ENCODE peak calls at places on chromosomes 12 and 14, in seven cellular contexts. G, S, T, D, X, W and Z are unnamed samples.

GRCh38 chr12:105358789-105359188 is 28.3 kb downstream of the C12orf75 start:
- DNase-seq in G (no peak), S (no peak), T (no peak), D (no peak), X (no peak), W (no peak), Z (no peak)

GRCh38 chr14:22177870-22178269 is 411.2 kb downstream of the DAD1 start:
- DNase-seq in G (no peak), S (no peak), T (no peak), D (no peak), X (no peak), W (peak), Z (no peak)

GRCh38 chr14:89283327-89284060 is 133.5 kb downstream of the FOXN3 start:
- DNase-seq in G (no peak), S (no peak), T (no peak), D (no peak), X (no peak), W (no peak), Z (no peak)

GRCh38 chr14:37493606-37494005 is 101.4 kb downstream of the FOXA1 start:
- DNase-seq in G (no peak), S (no peak), T (no peak), D (no peak), X (no peak), W (peak), Z (no peak)

GRCh38 chr12:49673446-49674317 is 33.5 kb downstream of the FMNL3 start:
- DNase-seq in G (peak), S (peak), T (peak), D (peak), X (peak), W (peak), Z (peak)

GRCh38 chr14:42624980-42625761 is 1018.5 kb downstream of the LRFN5 start:
- DNase-seq in G (no peak), S (no peak), T (no peak), D (no peak), X (no peak), W (no peak), Z (no peak)

GRCh38 chr14:65949711-65950516 is 536.3 kb upstream of the CCDC196 start:
- DNase-seq in G (peak), S (peak), T (no peak), D (peak), X (peak), W (peak), Z (no peak)

GRCh38 chr12:60494249-60494648 is 898.4 kb downstream of the SLC16A7 start:
- DNase-seq in G (peak), S (no peak), T (no peak), D (no peak), X (no peak), W (peak), Z (peak)

GRCh38 chr14:59281613-59282012 is 93.1 kb downstream of the DAAM1 start:
- DNase-seq in G (peak), S (no peak), T (no peak), D (no peak), X (no peak), W (peak), Z (no peak)

GRCh38 chr12:58419182-58419760 is 477.9 kb downstream of the ATP23 start:
- DNase-seq in G (no peak), S (no peak), T (no peak), D (no peak), X (no peak), W (no peak), Z (no peak)

GRCh38 chr14:105144666-105145380 is 23.8 kb downstream of the JAG2 start:
- DNase-seq in G (no peak), S (peak), T (peak), D (peak), X (peak), W (no peak), Z (peak)

GRCh38 chr14:63203618-63204406 is 431 bp upstream of the RHOJ start:
- DNase-seq in G (peak), S (peak), T (peak), D (peak), X (peak), W (peak), Z (peak)

GRCh38 chr12:19778822-19779221 is 339.5 kb downstream of the AEBP2 start:
- DNase-seq in G (no peak), S (no peak), T (no peak), D (peak), X (no peak), W (no peak), Z (no peak)

GRCh38 chr12:89827592-89827991 is 119.0 kb upstream of the ATP2B1 start:
- DNase-seq in G (peak), S (no peak), T (no peak), D (peak), X (no peak), W (no peak), Z (no peak)

GRCh38 chr12:9634177-9634803 is 26.6 kb upstream of the KLRB1 start:
- DNase-seq in G (peak), S (no peak), T (peak), D (peak), X (no peak), W (peak), Z (peak)

GRCh38 chr12:96907681-96908163 is 665 bp downstream of the NEDD1 start:
- DNase-seq in G (peak), S (no peak), T (no peak), D (peak), X (no peak), W (peak), Z (peak)

GRCh38 chr12:43571885-43572284 is 19.9 kb upstream of the ADAMTS20 start:
- DNase-seq in G (no peak), S (no peak), T (no peak), D (no peak), X (no peak), W (no peak), Z (no peak)

GRCh38 chr12:4417471-4417870 is 28.1 kb downstream of the FGF6 start:
- DNase-seq in G (no peak), S (no peak), T (no peak), D (peak), X (no peak), W (no peak), Z (peak)

GRCh38 chr12:31796270-31796951 is 67.6 kb upstream of the AMN1 start:
- DNase-seq in G (peak), S (no peak), T (no peak), D (no peak), X (no peak), W (no peak), Z (no peak)

GRCh38 chr14:22314183-22314820 is 274.7 kb downstream of the DAD1 start:
- DNase-seq in G (peak), S (no peak), T (no peak), D (peak), X (no peak), W (peak), Z (peak)

GRCh38 chr14:72945628-72946027 is 19.4 kb downstream of the DCAF4 start:
- DNase-seq in G (no peak), S (no peak), T (no peak), D (no peak), X (no peak), W (no peak), Z (no peak)

GRCh38 chr14:34003691-34004090 is 52.8 kb upstream of the EGLN3 start:
- DNase-seq in G (no peak), S (no peak), T (no peak), D (no peak), X (no peak), W (no peak), Z (no peak)

GRCh38 chr14:88901991-88902390 is 77.5 kb downstream of the TTC8 start:
- DNase-seq in G (no peak), S (no peak), T (no peak), D (no peak), X (no peak), W (no peak), Z (no peak)

GRCh38 chr14:95943699-95944098 is 67.1 kb downstream of the TUNAR start:
- DNase-seq in G (peak), S (no peak), T (no peak), D (no peak), X (no peak), W (no peak), Z (peak)

GRCh38 chr14:96162741-96163140 is 41.9 kb upstream of the BDKRB2 start:
- DNase-seq in G (no peak), S (peak), T (no peak), D (peak), X (no peak), W (peak), Z (no peak)

GRCh38 chr14:95318870-95319311 is 817 bp downstream of the CLMN start:
- DNase-seq in G (no peak), S (no peak), T (no peak), D (peak), X (no peak), W (no peak), Z (no peak)

GRCh38 chr14:101062065-101062450 is 158.5 kb upstream of the RTL1 start:
- DNase-seq in G (no peak), S (peak), T (no peak), D (no peak), X (peak), W (no peak), Z (no peak)

GRCh38 chr14:33836895-33837577 is 113.8 kb downstream of the EGLN3 start:
- DNase-seq in G (no peak), S (no peak), T (no peak), D (no peak), X (no peak), W (no peak), Z (no peak)

GRCh38 chr12:110744697-110745264 is 2.1 kb upstream of the PPP1CC start:
- DNase-seq in G (peak), S (no peak), T (no peak), D (peak), X (no peak), W (no peak), Z (peak)

GRCh38 chr14:38400751-38401150 is 144.9 kb upstream of the CLEC14A start:
- DNase-seq in G (no peak), S (no peak), T (no peak), D (no peak), X (no peak), W (no peak), Z (no peak)

GRCh38 chr12:47904647-47905312 is at the start of gene VDR:
- DNase-seq in G (peak), S (peak), T (peak), D (peak), X (peak), W (peak), Z (peak)

GRCh38 chr12:113208041-113208934 is 13.0 kb upstream of the TPCN1 start:
- DNase-seq in G (peak), S (peak), T (peak), D (peak), X (no peak), W (peak), Z (no peak)

GRCh38 chr14:75752907-75753594 is 92.0 kb downstream of the TTLL5 start:
- DNase-seq in G (no peak), S (no peak), T (no peak), D (no peak), X (no peak), W (peak), Z (no peak)
- H3K27ac ChIP-seq in G (no peak), S (peak), T (peak), D (no peak), X (no peak), W (no peak), Z (peak)

GRCh38 chr12:66692986-66693385 is 14.1 kb upstream of the GRIP1 start:
- DNase-seq in G (no peak), S (no peak), T (no peak), D (no peak), X (no peak), W (no peak), Z (no peak)
- H3K27ac ChIP-seq in G (no peak), S (no peak), T (no peak), D (no peak), X (no peak), W (no peak), Z (no peak)

GRCh38 chr14:51806624-51807023 is 53.8 kb upstream of the GNG2 start:
- DNase-seq in G (peak), S (no peak), T (no peak), D (no peak), X (no peak), W (no peak), Z (no peak)
- H3K27ac ChIP-seq in G (no peak), S (peak), T (no peak), D (no peak), X (no peak), W (no peak), Z (peak)

DNA sequence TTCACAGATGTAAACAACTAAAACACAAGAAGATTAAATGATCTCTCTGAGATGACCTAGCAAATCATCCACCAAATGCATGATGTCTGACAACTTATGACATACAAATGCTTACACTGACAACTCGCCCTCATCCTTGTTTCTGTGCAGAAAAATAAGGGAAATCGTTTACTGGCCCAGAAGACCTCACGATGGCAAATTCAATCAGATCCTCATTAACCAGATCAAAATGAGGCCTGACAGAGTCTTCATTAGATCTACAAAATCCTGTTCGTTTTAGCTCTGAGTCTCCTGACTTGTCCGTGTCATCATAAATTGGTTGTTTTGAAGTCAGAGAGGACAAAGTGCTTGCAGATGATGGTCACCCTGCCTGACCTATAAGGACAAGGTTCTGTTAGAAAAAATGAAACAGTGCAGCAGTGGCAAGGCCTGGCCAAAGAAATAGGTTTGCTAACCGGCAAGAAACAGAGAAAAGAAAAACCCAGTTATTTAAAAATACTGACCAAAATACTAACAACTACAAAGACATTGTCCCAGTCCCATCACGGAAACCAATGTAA is 109.5 kb downstream of the BTG1 start:
- DNase-seq in G (no peak), S (no peak), T (no peak), D (no peak), X (no peak), W (no peak), Z (no peak)
- H3K27ac ChIP-seq in G (no peak), S (peak), T (no peak), D (no peak), X (no peak), W (no peak), Z (no peak)

DNA sequence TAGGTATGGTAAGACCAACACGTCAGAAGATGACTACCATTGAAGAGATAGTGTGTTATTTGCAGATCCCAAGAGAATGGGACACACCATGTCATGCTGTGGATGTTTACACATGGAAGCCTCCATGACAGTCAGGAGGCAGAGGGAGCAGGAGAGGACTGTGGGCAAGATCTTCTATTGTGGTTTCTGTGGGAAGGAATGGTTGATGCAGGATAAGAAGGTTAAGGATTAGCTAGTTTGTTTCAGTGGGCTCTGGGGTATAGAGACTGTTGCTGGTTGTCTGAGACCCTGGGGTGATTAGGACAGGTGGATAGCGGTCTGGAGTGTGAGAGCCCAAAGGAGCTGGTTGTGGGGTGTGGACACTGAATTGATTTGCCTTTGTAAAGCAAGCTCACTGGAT is 23.3 kb downstream of the TAS2R7 start:
- DNase-seq in G (no peak), S (no peak), T (no peak), D (peak), X (no peak), W (no peak), Z (no peak)
- H3K27ac ChIP-seq in G (no peak), S (no peak), T (no peak), D (no peak), X (no peak), W (no peak), Z (no peak)

DNA sequence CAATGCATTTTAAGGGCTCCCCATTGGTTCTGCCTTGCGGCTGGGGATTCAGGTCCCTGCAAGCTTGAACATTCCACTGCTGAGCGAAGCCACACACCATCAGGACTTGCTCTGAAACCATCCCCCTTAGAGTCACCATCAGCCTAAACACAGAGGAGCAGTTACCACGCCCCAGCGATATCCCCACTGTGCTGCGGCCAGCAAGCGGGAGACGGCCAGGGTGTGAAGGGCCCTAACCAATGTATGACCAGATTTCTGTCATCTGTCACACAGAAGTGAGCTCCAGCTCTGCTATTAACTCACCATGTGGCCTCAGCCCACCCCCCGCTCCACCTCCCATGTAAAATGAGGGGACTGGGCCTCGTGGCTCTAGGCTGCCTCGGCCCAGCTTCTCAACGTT is 29.6 kb downstream of the CCDC88C start:
- DNase-seq in G (no peak), S (no peak), T (no peak), D (no peak), X (no peak), W (no peak), Z (no peak)
- H3K27ac ChIP-seq in G (no peak), S (peak), T (no peak), D (peak), X (no peak), W (no peak), Z (no peak)

GRCh38 chr12:124661382-124661781 is 94.0 kb upstream of the NCOR2 start:
- DNase-seq in G (no peak), S (no peak), T (no peak), D (no peak), X (no peak), W (no peak), Z (peak)

GRCh38 chr12:124665516-124665915 is 98.1 kb upstream of the NCOR2 start:
- DNase-seq in G (peak), S (no peak), T (no peak), D (no peak), X (no peak), W (peak), Z (no peak)

GRCh38 chr12:124663206-124663605 is 95.8 kb upstream of the NCOR2 start:
- DNase-seq in G (no peak), S (no peak), T (no peak), D (no peak), X (no peak), W (no peak), Z (no peak)

GRCh38 chr12:124664395-124665111 is 97.1 kb upstream of the NCOR2 start:
- DNase-seq in G (no peak), S (peak), T (no peak), D (no peak), X (no peak), W (no peak), Z (no peak)

GRCh38 chr12:124663771-124664366 is 96.5 kb upstream of the NCOR2 start:
- DNase-seq in G (peak), S (peak), T (no peak), D (peak), X (no peak), W (no peak), Z (no peak)
- H3K27ac ChIP-seq in G (peak), S (no peak), T (peak), D (peak), X (no peak), W (no peak), Z (no peak)

GRCh38 chr14:92505826-92506225 is 7.8 kb upstream of the RIN3 start:
- DNase-seq in G (no peak), S (peak), T (no peak), D (no peak), X (no peak), W (no peak), Z (no peak)
- H3K27ac ChIP-seq in G (no peak), S (no peak), T (no peak), D (no peak), X (no peak), W (no peak), Z (no peak)